ENCODE peak calls at places on chromosomes 3 and 15, in nine cellular contexts. A is left ventricle myocardium superior; D is stimulated activated CD8-positive, alpha-beta memory T cell treated with anti-CD3 and anti-CD28 coated beads, Interleukin-2, amount 100 ng/mL, for 1 hour; Y is epithelial cell of proximal tubule; C is T-helper 2 cell; X is hypothalamus; P is non-pigmented ciliary epithelial cell; E is lung microvascular endothelial cell; S is A172. J is an unnamed sample.

GRCh38 chr15:96969892-96970710 is 639.6 kb downstream of the NR2F2 start:
- DNase-seq in A (no peak), D (no peak), Y (no peak), C (no peak), X (no peak), P (no peak), E (no peak), S (no peak), J (no peak)

GRCh38 chr3:10973196-10973595 is 19.4 kb upstream of the SLC6A1 start:
- DNase-seq in A (no peak), D (no peak), Y (no peak), C (no peak), X (no peak), P (no peak), E (no peak), S (no peak), J (no peak)

GRCh38 chr3:114333180-114333922 is 39.5 kb downstream of the TIGIT start:
- DNase-seq in A (no peak), D (no peak), Y (no peak), C (no peak), X (no peak), P (no peak), E (no peak), S (no peak), J (no peak)

GRCh38 chr3:38107911-38108648 is 28.8 kb downstream of the ACAA1 start:
- DNase-seq in A (no peak), D (no peak), Y (no peak), C (no peak), X (no peak), P (no peak), E (no peak), S (no peak), J (no peak)

GRCh38 chr3:70994644-70995043 is 588.9 kb downstream of the FOXP1 start:
- DNase-seq in A (no peak), D (no peak), Y (no peak), C (no peak), X (no peak), P (no peak), E (no peak), S (no peak), J (no peak)

GRCh38 chr15:26628879-26629529 is 143.9 kb downstream of the GABRB3 start:
- DNase-seq in A (peak; percentile 84), D (no peak), Y (no peak), C (peak; percentile 45), X (no peak), P (no peak), E (no peak), S (no peak), J (no peak)

GRCh38 chr3:15361494-15362214 is 29.3 kb upstream of the SH3BP5 start:
- DNase-seq in A (no peak), D (no peak), Y (no peak), C (peak; percentile 86), X (no peak), P (peak; percentile 57), E (peak; percentile 13), S (peak; percentile 24), J (no peak)

GRCh38 chr3:150344079-150344478 is 64.0 kb upstream of the TSC22D2 start:
- DNase-seq in A (no peak), D (no peak), Y (no peak), C (no peak), X (no peak), P (no peak), E (no peak), S (no peak), J (no peak)

GRCh38 chr15:53384417-53384816 is 375.0 kb downstream of the WDR72 start:
- DNase-seq in A (no peak), D (no peak), Y (no peak), C (no peak), X (no peak), P (no peak), E (no peak), S (no peak), J (no peak)

GRCh38 chr3:31050296-31050695 is 155.8 kb upstream of the GADL1 start:
- DNase-seq in A (no peak), D (no peak), Y (no peak), C (no peak), X (no peak), P (no peak), E (no peak), S (no peak), J (no peak)

GRCh38 chr15:91559066-91559465 is 294.4 kb upstream of the SLCO3A1 start:
- DNase-seq in A (no peak), D (no peak), Y (no peak), C (no peak), X (peak; percentile 13), P (no peak), E (no peak), S (no peak), J (no peak)

GRCh38 chr3:169827712-169828111 is 15.0 kb upstream of the LRRC34 start:
- DNase-seq in A (no peak), D (no peak), Y (no peak), C (no peak), X (no peak), P (no peak), E (no peak), S (no peak), J (no peak)

GRCh38 chr3:14125193-14126016 is 553 bp downstream of the TMEM43 start:
- DNase-seq in A (peak; percentile 72), D (no peak), Y (peak; percentile 63), C (peak; percentile 65), X (peak; percentile 29), P (peak; percentile 82), E (peak; percentile 87), S (peak; percentile 94), J (peak; percentile 51)

GRCh38 chr15:93835378-93835777 is 396.0 kb upstream of the MCTP2 start:
- DNase-seq in A (no peak), D (no peak), Y (no peak), C (no peak), X (no peak), P (no peak), E (no peak), S (no peak), J (no peak)

GRCh38 chr15:38868326-38869114 is 303.9 kb upstream of the RASGRP1 start:
- DNase-seq in A (peak; percentile 36), D (no peak), Y (peak; percentile 92), C (no peak), X (no peak), P (peak; percentile 76), E (peak; percentile 95), S (peak; percentile 90), J (peak; percentile 58)

GRCh38 chr3:123635220-123635619 is 50.4 kb upstream of the HACD2 start:
- DNase-seq in A (no peak), D (no peak), Y (no peak), C (no peak), X (no peak), P (no peak), E (no peak), S (peak; percentile 77), J (no peak)

GRCh38 chr3:156554515-156554841 is 439 bp downstream of the SSR3 start:
- DNase-seq in A (no peak), D (no peak), Y (no peak), C (no peak), X (no peak), P (no peak), E (no peak), S (peak; percentile 30), J (no peak)

GRCh38 chr3:23837691-23838090 is 31.9 kb downstream of the UBE2E1 start:
- DNase-seq in A (no peak), D (no peak), Y (no peak), C (no peak), X (no peak), P (no peak), E (no peak), S (no peak), J (no peak)

GRCh38 chr15:52005748-52006701 is 13.0 kb upstream of the MAPK6 start:
- DNase-seq in A (no peak), D (no peak), Y (no peak), C (peak; percentile 88), X (no peak), P (no peak), E (peak; percentile 92), S (no peak), J (peak; percentile 76)

GRCh38 chr3:101279162-101279561 is 41.2 kb downstream of the IMPG2 start:
- DNase-seq in A (no peak), D (no peak), Y (no peak), C (no peak), X (no peak), P (no peak), E (no peak), S (no peak), J (no peak)

GRCh38 chr3:3109407-3110298 is 521 bp downstream of the IL5RA start:
- DNase-seq in A (no peak), D (no peak), Y (no peak), C (peak; percentile 59), X (no peak), P (no peak), E (no peak), S (no peak), J (no peak)

GRCh38 chr3:189714991-189715961 is 84.1 kb downstream of the TP63 start:
- DNase-seq in A (no peak), D (no peak), Y (no peak), C (peak; percentile 61), X (no peak), P (peak; percentile 63), E (peak; percentile 73), S (peak; percentile 84), J (peak; percentile 19)

GRCh38 chr3:35641920-35642532 is 2.7 kb downstream of the ARPP21 start:
- DNase-seq in A (no peak), D (no peak), Y (no peak), C (no peak), X (no peak), P (no peak), E (no peak), S (no peak), J (no peak)

GRCh38 chr3:73086071-73086494 is 24.6 kb downstream of the EBLN2 start:
- DNase-seq in A (peak; percentile 58), D (no peak), Y (no peak), C (peak; percentile 27), X (no peak), P (no peak), E (peak; percentile 46), S (peak; percentile 29), J (no peak)

GRCh38 chr3:147380271-147380995 is 25.9 kb downstream of the ZIC4 start:
- DNase-seq in A (no peak), D (no peak), Y (no peak), C (no peak), X (no peak), P (no peak), E (no peak), S (no peak), J (no peak)

GRCh38 chr15:68421798-68422402 is 10.1 kb downstream of the ITGA11 start:
- DNase-seq in A (no peak), D (no peak), Y (no peak), C (no peak), X (no peak), P (no peak), E (no peak), S (peak; percentile 7), J (no peak)

GRCh38 chr3:32018723-32019564 is 37.4 kb downstream of the ZNF860 start:
- DNase-seq in A (no peak), D (no peak), Y (no peak), C (peak; percentile 27), X (no peak), P (no peak), E (peak; percentile 55), S (peak; percentile 70), J (peak; percentile 8)

GRCh38 chr3:22685598-22685997 is 517.5 kb upstream of the UBE2E2 start:
- DNase-seq in A (no peak), D (no peak), Y (no peak), C (no peak), X (no peak), P (peak; percentile 1), E (no peak), S (no peak), J (no peak)

GRCh38 chr3:49607105-49607591 is 52.9 kb downstream of the BSN start:
- DNase-seq in A (no peak), D (no peak), Y (no peak), C (no peak), X (no peak), P (no peak), E (no peak), S (no peak), J (no peak)

GRCh38 chr15:90883971-90884718 is at the start of gene FES:
- DNase-seq in A (peak; percentile 87), D (no peak), Y (no peak), C (no peak), X (no peak), P (no peak), E (peak; percentile 76), S (no peak), J (no peak)

GRCh38 chr15:45499426-45499825 is 23.1 kb downstream of the SLC30A4 start:
- DNase-seq in A (no peak), D (no peak), Y (no peak), C (no peak), X (no peak), P (no peak), E (peak; percentile 15), S (peak; percentile 30), J (no peak)